ENCODE peak calls at places on chromosomes 3 and 15, in five cellular contexts. E, M, C, Y and S are unnamed samples.
A peak's percentile ranks its signal among the peaks of the same experiment; 100 is the strongest.

GRCh38 chr3:149507491-149508324 is 33.2 kb downstream of the TM4SF4 start:
- DNase-seq in E (no peak), M (peak; percentile 26), C (no peak), Y (peak; percentile 60), S (peak; percentile 72)

GRCh38 chr15:95267476-95267875 is 1036.1 kb downstream of the MCTP2 start:
- DNase-seq in E (no peak), M (no peak), C (no peak), Y (no peak), S (no peak)

GRCh38 chr15:61651267-61651666 is 409.0 kb downstream of the VPS13C start:
- DNase-seq in E (no peak), M (no peak), C (no peak), Y (no peak), S (peak; percentile 28)

GRCh38 chr15:74496648-74497047 is 35.7 kb upstream of the UBL7 start:
- DNase-seq in E (no peak), M (no peak), C (no peak), Y (no peak), S (no peak)

GRCh38 chr15:20348900-20349773 is 192.5 kb downstream of the GOLGA6L6 start:
- DNase-seq in E (no peak), M (no peak), C (no peak), Y (no peak), S (no peak)

GRCh38 chr3:42504334-42505202 is 2.1 kb downstream of the VIPR1 start:
- DNase-seq in E (no peak), M (no peak), C (no peak), Y (no peak), S (no peak)

GRCh38 chr3:89504432-89504831 is 397.0 kb downstream of the EPHA3 start:
- DNase-seq in E (no peak), M (no peak), C (no peak), Y (no peak), S (no peak)

GRCh38 chr15:55824857-55825613 is 82.1 kb upstream of the PRTG start:
- DNase-seq in E (no peak), M (peak; percentile 55), C (no peak), Y (no peak), S (no peak)

GRCh38 chr15:48190932-48191573 is 412 bp upstream of the CTXN2 start:
- DNase-seq in E (peak; percentile 91), M (peak; percentile 95), C (peak; percentile 97), Y (peak; percentile 78), S (peak; percentile 76)

GRCh38 chr3:127425505-127426443 is 137.9 kb upstream of the PRR20G start:
- DNase-seq in E (no peak), M (no peak), C (no peak), Y (no peak), S (no peak)

GRCh38 chr3:100556656-100557310 is 52.6 kb upstream of the ADGRG7 start:
- DNase-seq in E (no peak), M (no peak), C (no peak), Y (peak; percentile 76), S (no peak)

GRCh38 chr3:58801541-58801940 is 135.0 kb upstream of the FAM3D start:
- DNase-seq in E (no peak), M (no peak), C (no peak), Y (no peak), S (peak; percentile 11)

GRCh38 chr15:90633361-90633760 is 83.8 kb upstream of the BLM start:
- DNase-seq in E (no peak), M (no peak), C (no peak), Y (no peak), S (no peak)

GRCh38 chr3:99702953-99703352 is 64.6 kb downstream of the COL8A1 start:
- DNase-seq in E (no peak), M (no peak), C (no peak), Y (no peak), S (no peak)

GRCh38 chr3:161372321-161373260 is 1.3 kb upstream of the SPTSSB start:
- DNase-seq in E (peak; percentile 43), M (peak; percentile 69), C (peak; percentile 53), Y (no peak), S (peak; percentile 14)

GRCh38 chr3:177599331-177599730 is 402.0 kb upstream of the TBL1XR1 start:
- DNase-seq in E (no peak), M (no peak), C (no peak), Y (no peak), S (no peak)

GRCh38 chr3:183158113-183158512 is 4.4 kb downstream of the LAMP3 start:
- DNase-seq in E (no peak), M (no peak), C (no peak), Y (no peak), S (no peak)

GRCh38 chr3:10108091-10108490 is at the start of gene FANCD2OS:
- DNase-seq in E (no peak), M (peak; percentile 7), C (no peak), Y (no peak), S (no peak)

GRCh38 chr15:63517202-63517601 is 12.8 kb downstream of the USP3 start:
- DNase-seq in E (no peak), M (no peak), C (no peak), Y (no peak), S (no peak)

GRCh38 chr15:83365370-83365938 is 81.0 kb upstream of the BNC1 start:
- DNase-seq in E (peak; percentile 54), M (peak; percentile 76), C (peak; percentile 65), Y (peak; percentile 87), S (peak; percentile 92)

GRCh38 chr3:171995486-171995885 is 43.9 kb upstream of the FNDC3B start:
- DNase-seq in E (no peak), M (no peak), C (no peak), Y (no peak), S (no peak)

GRCh38 chr15:95742836-95743235 is 587.7 kb upstream of the NR2F2 start:
- DNase-seq in E (no peak), M (no peak), C (no peak), Y (peak; percentile 38), S (peak; percentile 14)

GRCh38 chr3:154795046-154795445 is 285.1 kb upstream of the MME start:
- DNase-seq in E (no peak), M (peak; percentile 11), C (no peak), Y (no peak), S (no peak)

GRCh38 chr3:123377173-123377740 is 71.6 kb downstream of the ADCY5 start:
- DNase-seq in E (no peak), M (no peak), C (no peak), Y (no peak), S (no peak)

GRCh38 chr3:43153189-43154083 is 47.6 kb upstream of the POMGNT2 start:
- DNase-seq in E (no peak), M (peak; percentile 16), C (no peak), Y (peak; percentile 90), S (peak; percentile 74)

GRCh38 chr3:59752925-59753324 is 703.1 kb upstream of the CFAP20DC start:
- DNase-seq in E (no peak), M (no peak), C (no peak), Y (no peak), S (no peak)

GRCh38 chr3:9078561-9079240 is 115.4 kb upstream of the RAD18 start:
- DNase-seq in E (peak; percentile 19), M (peak; percentile 71), C (no peak), Y (no peak), S (no peak)

GRCh38 chr15:67003586-67003985 is 61.8 kb upstream of the SMAD3 start:
- DNase-seq in E (no peak), M (no peak), C (no peak), Y (peak; percentile 12), S (no peak)

GRCh38 chr3:41302295-41302694 is 103.0 kb downstream of the CTNNB1 start:
- DNase-seq in E (no peak), M (no peak), C (no peak), Y (no peak), S (no peak)

GRCh38 chr15:67915374-67916050 is 75.7 kb upstream of the RNU6-1 start:
- DNase-seq in E (no peak), M (peak; percentile 56), C (peak; percentile 35), Y (peak; percentile 20), S (peak; percentile 36)

GRCh38 chr3:61663728-61664492 is 102.5 kb downstream of the PTPRG start:
- DNase-seq in E (no peak), M (peak; percentile 79), C (peak; percentile 19), Y (peak; percentile 85), S (no peak)

GRCh38 chr3:60475096-60475495 is 776.2 kb downstream of the FHIT start:
- DNase-seq in E (no peak), M (no peak), C (no peak), Y (no peak), S (no peak)

GRCh38 chr3:112390783-112391641 is 58.1 kb downstream of the CD200 start:
- DNase-seq in E (no peak), M (peak; percentile 72), C (no peak), Y (peak; percentile 99), S (peak; percentile 99)

GRCh38 chr3:124230928-124231456 is 239.1 kb upstream of the ROPN1 start:
- DNase-seq in E (no peak), M (peak; percentile 16), C (no peak), Y (no peak), S (no peak)

GRCh38 chr3:6994081-6994668 is 133.3 kb downstream of the GRM7 start:
- DNase-seq in E (no peak), M (peak; percentile 16), C (no peak), Y (peak; percentile 9), S (peak; percentile 20)

GRCh38 chr15:89496155-89497098 is at the start of gene RHCG:
- DNase-seq in E (peak; percentile 55), M (peak; percentile 96), C (peak; percentile 60), Y (peak; percentile 50), S (peak; percentile 60)
- TF ChIP-seq CTCF in E (peak; percentile 57), M (peak; percentile 76), C (peak; percentile 48), Y (peak; percentile 39), S (peak; percentile 61)

DNA sequence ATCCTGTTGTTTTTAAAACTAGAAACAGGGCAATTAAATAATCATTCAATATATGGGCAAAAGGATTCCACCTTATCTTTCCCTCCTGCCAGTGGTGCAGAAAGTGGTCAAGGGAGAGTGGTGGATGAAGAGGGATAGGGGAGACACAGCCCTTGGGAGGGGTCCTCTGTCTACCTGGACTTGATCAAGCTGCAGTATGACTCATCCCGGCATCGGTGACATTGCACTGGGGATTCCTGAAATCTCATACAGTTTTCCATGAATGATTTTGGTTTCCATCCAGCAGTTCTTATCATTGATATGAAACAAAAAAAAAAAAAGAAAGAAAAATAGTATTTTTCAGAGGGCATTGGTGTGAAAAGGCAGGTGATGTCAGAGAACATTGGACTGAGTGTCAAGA is 62.9 kb downstream of the CMTM8 start:
- DNase-seq in E (no peak), M (no peak), C (no peak), Y (no peak), S (no peak)
- TF ChIP-seq CTCF in E (no peak), M (no peak), C (no peak), Y (no peak), S (no peak)

GRCh38 chr3:158912188-158912587 is 110.3 kb downstream of the MFSD1 start:
- DNase-seq in E (no peak), M (peak; percentile 54), C (no peak), Y (no peak), S (no peak)
- TF ChIP-seq CTCF in E (peak; percentile 49), M (peak; percentile 73), C (no peak), Y (no peak), S (no peak)

GRCh38 chr3:159669753-159670152 is 318.9 kb upstream of the IL12A start:
- DNase-seq in E (no peak), M (no peak), C (no peak), Y (peak; percentile 9), S (peak; percentile 49)

GRCh38 chr3:159669024-159669476 is 319.6 kb upstream of the IL12A start:
- DNase-seq in E (no peak), M (no peak), C (no peak), Y (peak; percentile 80), S (peak; percentile 63)

GRCh38 chr3:159675285-159675684 is 313.4 kb upstream of the IL12A start:
- DNase-seq in E (no peak), M (no peak), C (no peak), Y (no peak), S (no peak)

GRCh38 chr3:159674583-159674982 is 314.1 kb upstream of the IL12A start:
- DNase-seq in E (no peak), M (no peak), C (no peak), Y (no peak), S (no peak)

GRCh38 chr3:159672728-159673471 is 315.7 kb upstream of the IL12A start:
- DNase-seq in E (no peak), M (peak; percentile 59), C (no peak), Y (no peak), S (no peak)
- TF ChIP-seq CTCF in E (peak; percentile 18), M (no peak), C (no peak), Y (no peak), S (no peak)